ENCODE peak calls at places on chromosomes 13 and 19, in seven cellular contexts. I, R, X, J, T, V and Y are unnamed samples.

GRCh38 chr13:47215741-47216140 is 318.9 kb upstream of the HTR2A start:
- DNase-seq in I (peak), R (no peak), X (peak), J (no peak), T (peak), V (peak), Y (no peak)

GRCh38 chr19:46842791-46843190 is 7.9 kb downstream of the AP2S1 start:
- DNase-seq in I (no peak), R (no peak), X (no peak), J (no peak), T (no peak), V (no peak), Y (no peak)

GRCh38 chr19:33238750-33239149 is 13.1 kb upstream of the SLC7A10 start:
- DNase-seq in I (no peak), R (no peak), X (no peak), J (no peak), T (no peak), V (no peak), Y (no peak)

GRCh38 chr13:101398920-101399319 is 17.4 kb downstream of the NALCN start:
- DNase-seq in I (peak), R (no peak), X (peak), J (no peak), T (peak), V (no peak), Y (no peak)

GRCh38 chr19:48556825-48557224 is 4.9 kb downstream of the SULT2B1 start:
- DNase-seq in I (no peak), R (no peak), X (no peak), J (no peak), T (no peak), V (no peak), Y (no peak)

GRCh38 chr19:10086904-10087256 is 763 bp downstream of the SHFL start:
- DNase-seq in I (no peak), R (peak), X (no peak), J (no peak), T (no peak), V (no peak), Y (no peak)

GRCh38 chr13:21736926-21737325 is 66.1 kb downstream of the FGF9 start:
- DNase-seq in I (no peak), R (no peak), X (no peak), J (no peak), T (no peak), V (peak), Y (no peak)

GRCh38 chr19:1856698-1857603 is 6.4 kb downstream of the KLF16 start:
- DNase-seq in I (peak), R (peak), X (peak), J (no peak), T (peak), V (peak), Y (peak)

DNA sequence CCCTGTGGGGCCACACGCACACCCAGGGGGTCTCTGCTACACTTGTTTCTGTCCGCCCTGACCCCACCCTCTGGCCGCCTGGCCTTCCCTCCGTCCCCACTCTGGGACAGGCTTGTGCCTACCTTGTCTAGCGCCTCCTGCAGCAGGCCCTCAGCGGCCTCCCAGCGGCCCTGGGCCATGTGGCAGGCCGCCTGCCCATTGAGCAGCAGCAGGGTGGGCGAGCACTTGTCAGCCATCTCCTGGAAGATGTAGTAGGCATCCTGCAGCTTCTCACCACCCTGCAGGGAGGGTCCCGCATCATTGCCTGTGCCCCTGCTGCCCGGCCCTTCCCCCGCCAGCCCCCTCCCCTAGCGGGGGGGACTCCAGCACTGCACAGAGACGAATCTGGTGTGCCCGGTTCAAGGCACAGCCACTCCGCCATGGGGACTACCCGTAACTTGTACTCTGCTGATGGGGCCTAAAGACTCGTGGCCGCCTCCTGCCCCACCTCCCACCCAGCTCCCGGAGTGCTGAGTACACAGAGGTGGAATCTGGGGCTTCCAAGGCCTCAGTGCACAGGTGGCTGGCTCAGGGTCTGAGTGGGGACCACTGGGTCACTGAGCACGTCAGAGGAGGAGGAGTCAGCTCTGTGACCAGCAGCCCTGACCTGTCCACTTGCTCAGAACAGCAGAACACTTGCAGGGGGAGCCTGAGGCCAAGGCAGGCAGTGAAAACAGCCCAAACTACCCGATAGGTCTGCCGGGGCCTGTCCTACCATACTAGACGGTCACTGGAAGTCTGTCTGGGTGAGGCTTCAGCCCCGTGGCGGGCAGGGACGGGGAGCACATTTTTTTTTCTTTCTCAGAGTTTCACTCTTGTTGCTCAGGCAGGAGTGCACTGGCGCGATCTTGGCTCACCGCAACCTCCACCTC is 7.4 kb upstream of the CERS1 start:
- DNase-seq in I (no peak), R (no peak), X (no peak), J (no peak), T (no peak), V (peak), Y (no peak)
- H2AFZ ChIP-seq in I (no peak), R (no peak), X (no peak), J (no peak), T (no peak), V (no peak), Y (no peak)

GRCh38 chr13:84567848-84568247 is 685.6 kb upstream of the SLITRK1 start:
- DNase-seq in I (no peak), R (no peak), X (no peak), J (no peak), T (no peak), V (no peak), Y (no peak)
- H3K4me3 ChIP-seq in I (no peak), R (no peak), X (no peak), J (no peak), T (no peak), V (no peak), Y (no peak)

GRCh38 chr19:41226053-41226873 is 7.2 kb downstream of the AXL start:
- DNase-seq in I (peak), R (peak), X (peak), J (no peak), T (no peak), V (peak), Y (peak)
- H2AFZ ChIP-seq in I (no peak), R (peak), X (no peak), J (no peak), T (peak), V (peak), Y (peak)

DNA sequence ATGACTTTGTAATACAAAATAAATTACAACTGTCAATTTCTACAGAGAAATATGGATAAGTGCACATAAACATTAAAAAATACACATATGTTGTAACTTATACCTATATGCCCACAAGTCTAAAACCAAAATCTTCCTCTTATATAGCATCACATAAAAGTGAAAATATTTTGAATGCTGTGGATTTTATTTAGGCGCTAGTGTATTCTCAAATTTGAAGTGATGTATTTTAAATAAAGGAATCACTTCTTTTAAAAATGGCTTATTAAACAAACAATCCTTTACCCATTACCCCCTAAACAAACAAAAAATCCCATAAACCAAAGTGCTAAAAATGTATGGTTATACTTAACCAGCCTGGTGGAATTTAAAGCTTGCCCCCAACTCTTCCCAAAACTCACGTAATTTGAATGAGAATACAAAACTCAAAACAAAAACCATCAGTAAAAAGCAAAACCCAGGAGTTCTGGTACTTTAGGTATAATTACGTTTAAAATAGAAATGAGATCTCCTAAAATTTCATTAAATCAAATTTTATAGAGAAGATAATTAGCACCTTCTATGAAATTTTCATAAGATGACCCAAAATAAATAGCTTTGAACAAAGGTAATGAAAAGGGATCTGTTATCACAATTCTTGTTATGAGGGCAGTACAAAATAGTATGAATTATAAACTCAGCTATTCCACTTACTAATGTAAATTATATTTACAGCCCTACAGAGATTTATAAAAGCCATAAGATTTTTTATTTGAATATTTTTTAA is 63.5 kb downstream of the KCNRG start:
- DNase-seq in I (no peak), R (no peak), X (no peak), J (no peak), T (no peak), V (no peak), Y (no peak)
- H3K4me3 ChIP-seq in I (peak), R (peak), X (peak), J (peak), T (peak), V (peak), Y (peak)

GRCh38 chr13:27920677-27921420 is 1.0 kb downstream of the PDX1 start:
- DNase-seq in I (no peak), R (peak), X (no peak), J (no peak), T (peak), V (peak), Y (no peak)
- H2AFZ ChIP-seq in I (no peak), R (no peak), X (no peak), J (no peak), T (peak), V (peak), Y (peak)

DNA sequence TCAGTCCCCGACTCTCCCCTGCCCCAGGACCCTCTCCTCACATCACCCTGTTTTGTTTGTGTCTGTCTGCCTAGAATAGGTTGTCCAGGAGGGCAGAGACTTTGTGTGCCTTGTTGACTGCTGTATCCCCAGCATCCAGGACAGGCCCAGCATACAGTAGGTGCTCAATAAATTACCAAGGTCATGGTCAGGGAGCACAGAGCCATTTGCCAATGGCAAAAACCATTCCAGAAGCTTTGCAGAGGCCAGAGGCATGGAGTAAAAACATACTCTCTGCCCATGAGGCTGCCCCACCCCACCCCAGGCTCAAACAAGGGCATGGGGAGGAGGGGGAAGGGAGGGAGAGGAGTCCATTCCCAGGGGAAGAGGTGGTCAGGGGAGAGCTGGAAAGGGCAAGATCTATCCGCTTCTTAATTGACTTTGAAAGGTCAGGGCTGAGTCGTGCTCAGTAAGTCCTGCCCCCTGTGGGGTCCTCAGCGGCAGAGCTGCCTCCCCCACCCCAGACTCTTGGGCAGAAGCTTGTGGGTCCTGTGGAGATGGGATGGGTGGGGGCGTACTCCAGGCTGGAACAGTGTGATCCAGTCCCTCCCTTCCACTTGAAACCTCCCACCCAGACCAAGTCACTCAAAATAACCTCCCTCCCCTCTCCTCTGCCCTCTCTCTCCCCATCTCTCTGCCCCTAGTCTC is 4.4 kb downstream of the GPR4 start:
- DNase-seq in I (no peak), R (no peak), X (no peak), J (no peak), T (no peak), V (peak), Y (no peak)
- H3K4me3 ChIP-seq in I (no peak), R (no peak), X (no peak), J (no peak), T (no peak), V (peak), Y (no peak)

GRCh38 chr13:27980280-27980998 is 8.1 kb downstream of the URAD start:
- DNase-seq in I (no peak), R (peak), X (no peak), J (no peak), T (no peak), V (peak), Y (peak)
- H2AFZ ChIP-seq in I (no peak), R (no peak), X (no peak), J (no peak), T (no peak), V (no peak), Y (peak)

DNA sequence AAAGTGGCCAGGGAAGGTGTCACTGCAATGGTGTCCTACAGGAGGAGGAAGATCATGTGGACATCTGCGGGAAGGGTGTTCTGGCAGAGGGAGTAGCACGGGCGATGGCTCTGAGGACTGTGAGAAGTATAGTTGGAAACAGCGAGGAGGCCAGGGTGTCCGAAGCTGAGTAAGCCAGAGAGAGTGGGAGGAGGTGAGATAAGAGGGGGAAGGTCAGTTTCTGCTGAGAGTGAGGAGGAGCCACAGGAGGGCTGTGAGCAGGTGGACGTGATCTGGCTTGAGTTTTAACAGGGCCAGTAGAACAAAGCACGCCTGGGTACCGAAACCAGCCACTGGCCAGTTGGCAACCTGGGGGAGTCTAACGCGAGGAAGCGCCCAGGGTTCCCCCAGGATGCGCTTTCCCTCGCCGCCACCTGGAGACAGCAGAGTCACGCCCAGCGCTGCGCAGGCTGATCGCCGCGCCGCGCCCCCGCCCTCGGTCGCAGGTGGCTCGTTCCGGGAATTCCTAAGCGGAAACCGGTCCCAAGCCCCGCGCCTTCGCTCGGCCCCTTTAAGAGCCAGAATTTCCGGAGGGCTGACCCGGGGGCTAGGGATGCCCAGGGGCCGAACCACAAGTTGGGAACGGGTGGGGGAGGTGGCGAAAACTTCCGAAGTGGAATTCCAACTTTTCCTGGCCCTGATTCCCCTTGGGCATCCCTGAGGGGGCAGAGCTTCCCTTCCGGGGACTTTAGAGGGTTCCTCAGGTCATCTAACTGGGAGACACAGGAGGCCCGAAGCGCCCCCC is 1.1 kb upstream of the LSR start:
- DNase-seq in I (no peak), R (peak), X (no peak), J (peak), T (peak), V (peak), Y (peak)
- H3K4me3 ChIP-seq in I (no peak), R (peak), X (no peak), J (peak), T (peak), V (peak), Y (peak)